ENCODE peak calls at places on chromosomes 12 and 14, in nine cellular contexts. O is hepatocyte, R is A549, I is tibial artery, V is Peyer's patch, Q is upper lobe of right lung, T is right atrium auricular region, E is neuronal stem cell, U is heart left ventricle. N is an unnamed sample. For H3K4me1, the result is how much of the 10 kb centered on the place peaks cover.

GRCh38 chr14:93970589-93970966 is 5.8 kb downstream of the ASB2 start:
- DNase-seq in U (no peak), O (no peak), T (no peak), Q (no peak), R (peak), E (no peak), I (no peak), V (peak), N (peak)

GRCh38 chr14:31222834-31223233 is 15.2 kb upstream of the HECTD1 start:
- DNase-seq in V (no peak), I (no peak), T (no peak), U (no peak), E (no peak), O (no peak), Q (no peak), R (no peak), N (no peak)

GRCh38 chr12:26280869-26281268 is 85.5 kb downstream of the SSPN start:
- DNase-seq in V (no peak), I (no peak), U (no peak), O (no peak), Q (no peak), R (no peak), T (no peak), E (no peak), N (no peak)

GRCh38 chr14:104262515-104263514 is 124.4 kb downstream of the KIF26A start:
- DNase-seq in U (no peak), R (no peak), V (no peak), I (no peak), Q (peak), O (no peak), T (peak), E (no peak), N (peak)

GRCh38 chr14:24481622-24482324 is 26.3 kb downstream of the CMA1 start:
- DNase-seq in V (peak), R (peak), E (peak), I (no peak), O (peak), Q (peak), U (no peak), T (no peak), N (no peak)

GRCh38 chr12:25322918-25323773 is 72.4 kb upstream of the KRAS start:
- DNase-seq in V (no peak), E (no peak), I (no peak), T (no peak), O (no peak), R (no peak), U (no peak), Q (no peak), N (no peak)

GRCh38 chr14:66380143-66380542 is 106.0 kb upstream of the CCDC196 start:
- DNase-seq in R (no peak), I (no peak), O (no peak), Q (no peak), U (peak), V (no peak), T (no peak), E (no peak), N (peak)

GRCh38 chr14:104404922-104405321 is 174.6 kb upstream of the C14orf180 start:
- DNase-seq in Q (no peak), I (no peak), U (no peak), O (no peak), V (peak), R (no peak), T (peak), E (no peak), N (no peak)

GRCh38 chr14:90019824-90020523 is 41.8 kb upstream of the KCNK13 start:
- DNase-seq in R (no peak), U (no peak), Q (no peak), T (no peak), I (no peak), E (no peak), O (no peak), V (no peak), N (no peak)

GRCh38 chr12:89319111-89319510 is 33.2 kb downstream of the DUSP6 start:
- DNase-seq in R (no peak), T (no peak), Q (no peak), E (no peak), I (no peak), O (no peak), U (no peak), V (no peak), N (no peak)

GRCh38 chr12:50196537-50196936 is 29.4 kb upstream of the CERS5 start:
- DNase-seq in V (no peak), O (no peak), Q (no peak), T (no peak), U (no peak), E (no peak), R (no peak), I (no peak), N (no peak)

GRCh38 chr12:88579941-88580871 is at the start of gene KITLG:
- DNase-seq in V (no peak), U (peak), Q (peak), R (peak), T (peak), E (peak), I (peak), O (peak), N (peak)

GRCh38 chr12:9351136-9351535 is 142.9 kb upstream of the PZP start:
- DNase-seq in I (no peak), T (no peak), O (no peak), U (no peak), Q (no peak), E (no peak), R (no peak), V (no peak), N (no peak)

GRCh38 chr14:81095539-81095938 is 125.2 kb downstream of the GTF2A1 start:
- DNase-seq in V (no peak), Q (no peak), I (no peak), R (no peak), T (no peak), E (no peak), U (no peak), O (no peak), N (no peak)

GRCh38 chr12:111728795-111729194 is 37.9 kb upstream of the ALDH2 start:
- DNase-seq in E (no peak), I (no peak), U (no peak), V (no peak), Q (no peak), T (no peak), O (no peak), R (no peak), N (no peak)

GRCh38 chr12:6786416-6787094 is 2.8 kb upstream of the CD4 start:
- DNase-seq in E (no peak), V (no peak), O (no peak), U (no peak), I (no peak), Q (no peak), T (no peak), R (no peak), N (no peak)

GRCh38 chr12:92786045-92786444 is 83.3 kb downstream of the PLEKHG7 start:
- DNase-seq in O (no peak), V (no peak), R (no peak), E (no peak), I (no peak), T (no peak), U (no peak), Q (no peak), N (no peak)

GRCh38 chr14:56118611-56119181 is 485 bp downstream of the PELI2 start:
- DNase-seq in T (no peak), O (peak), I (peak), U (peak), Q (peak), E (no peak), V (peak), R (no peak), N (peak)

GRCh38 chr12:69070319-69071090 is 137.5 kb upstream of the CPM start:
- DNase-seq in I (peak), R (peak), U (peak), Q (no peak), V (peak), E (peak), T (peak), O (peak), N (no peak)

GRCh38 chr12:111757361-111758119 is 9.2 kb upstream of the ALDH2 start:
- DNase-seq in R (no peak), I (peak), U (peak), V (peak), O (no peak), T (peak), E (no peak), Q (peak), N (peak)

GRCh38 chr12:66188584-66189475 is at the start of gene IRAK3:
- DNase-seq in R (peak), T (peak), E (peak), I (peak), O (peak), Q (peak), V (peak), U (peak), N (peak)

GRCh38 chr12:47988073-47989022 is 15.9 kb downstream of the COL2A1 start:
- DNase-seq in U (no peak), O (no peak), Q (no peak), R (no peak), V (no peak), T (no peak), E (peak), I (peak), N (peak)

GRCh38 chr14:65230287-65230728 is 128.0 kb upstream of the MAX start:
- DNase-seq in V (no peak), O (peak), R (peak), I (no peak), T (peak), E (no peak), U (peak), Q (peak), N (peak)

GRCh38 chr12:79665488-79665887 is 25.3 kb downstream of the PAWR start:
- DNase-seq in E (no peak), T (no peak), U (no peak), I (no peak), Q (no peak), O (no peak), V (no peak), R (no peak), N (no peak)

GRCh38 chr12:56129210-56129691 is 1.2 kb downstream of the ESYT1 start:
- DNase-seq in O (peak), V (peak), R (peak), T (peak), I (peak), Q (peak), U (peak), E (no peak), N (peak)

GRCh38 chr14:77022219-77022852 is 6.2 kb downstream of the IRF2BPL start:
- DNase-seq in R (no peak), V (no peak), U (no peak), Q (no peak), E (no peak), O (peak), T (no peak), I (no peak), N (no peak)

GRCh38 chr12:119669744-119670472 is 2.0 kb downstream of the PRKAB1 start:
- DNase-seq in O (peak), Q (peak), V (no peak), R (no peak), I (no peak), U (no peak), E (no peak), T (no peak), N (no peak)

GRCh38 chr14:34161351-34162169 is 210.7 kb upstream of the EGLN3 start:
- DNase-seq in U (no peak), O (no peak), V (no peak), E (no peak), R (no peak), Q (no peak), T (no peak), I (no peak), N (no peak)

GRCh38 chr12:109517619-109518018 is 40.2 kb downstream of the UBE3B start:
- DNase-seq in O (no peak), T (no peak), E (no peak), R (no peak), V (no peak), I (no peak), Q (no peak), U (no peak), N (no peak)

GRCh38 chr12:6361834-6362233 is 13.5 kb downstream of the SCNN1A start:
- DNase-seq in U (no peak), R (peak), I (peak), Q (peak), E (no peak), O (no peak), T (no peak), V (no peak), N (peak)

GRCh38 chr12:77847665-77848431 is 17.2 kb downstream of the NAV3 start:
- DNase-seq in V (no peak), I (no peak), U (no peak), R (no peak), T (no peak), E (no peak), Q (no peak), O (no peak), N (no peak)

GRCh38 chr12:6222009-6222702 is 22.0 kb downstream of the CD9 start:
- DNase-seq in T (no peak), U (no peak), E (peak), Q (no peak), V (no peak), O (no peak), R (no peak), I (no peak), N (peak)

GRCh38 chr12:5522358-5523335 is 90.7 kb downstream of the NTF3 start:
- DNase-seq in T (no peak), E (no peak), I (no peak), R (no peak), O (no peak), Q (no peak), V (no peak), U (no peak), N (no peak)

GRCh38 chr12:18430425-18431048 is 169.2 kb downstream of the PIK3C2G start:
- DNase-seq in T (peak), I (no peak), O (peak), Q (no peak), U (peak), V (no peak), R (peak), E (peak), N (peak)

GRCh38 chr14:59427653-59428578 is 37.3 kb downstream of the GPR135 start:
- DNase-seq in E (no peak), T (peak), R (no peak), I (peak), V (no peak), Q (no peak), U (peak), O (no peak), N (peak)

GRCh38 chr12:24555730-24556129 is 393.2 kb downstream of the BCAT1 start:
- DNase-seq in T (no peak), I (no peak), R (no peak), Q (no peak), V (no peak), E (no peak), U (no peak), O (no peak), N (no peak)

GRCh38 chr12:76284816-76285750 is 63.1 kb downstream of the BBS10 start:
- DNase-seq in T (no peak), R (peak), E (no peak), I (no peak), O (peak), U (no peak), Q (no peak), V (no peak), N (no peak)

GRCh38 chr12:3833670-3834310 is 39.4 kb downstream of the PARP11 start:
- DNase-seq in E (no peak), I (no peak), T (no peak), V (no peak), O (no peak), R (no peak), Q (no peak), U (no peak), N (no peak)

GRCh38 chr12:3834774-3835173 is 38.4 kb downstream of the PARP11 start:
- DNase-seq in T (no peak), U (no peak), V (no peak), R (no peak), Q (no peak), O (peak), E (no peak), I (no peak), N (no peak)

GRCh38 chr12:3837049-3837448 is 36.1 kb downstream of the PARP11 start:
- DNase-seq in I (no peak), U (no peak), O (no peak), E (no peak), Q (no peak), R (no peak), V (no peak), T (no peak), N (no peak)

GRCh38 chr12:3836641-3837040 is 36.6 kb downstream of the PARP11 start:
- DNase-seq in R (no peak), I (no peak), E (no peak), Q (no peak), V (no peak), U (no peak), T (no peak), O (no peak), N (no peak)

GRCh38 chr12:3835914-3836313 is 37.3 kb downstream of the PARP11 start:
- DNase-seq in R (no peak), E (no peak), Q (no peak), I (no peak), O (no peak), V (no peak), T (no peak), U (no peak), N (no peak)
- H3K4me1 ChIP-seq in R (under half), E (under half), Q (under half), I (under half), O (under half), V (under half), T (under half), U (under half), N (under half)

DNA sequence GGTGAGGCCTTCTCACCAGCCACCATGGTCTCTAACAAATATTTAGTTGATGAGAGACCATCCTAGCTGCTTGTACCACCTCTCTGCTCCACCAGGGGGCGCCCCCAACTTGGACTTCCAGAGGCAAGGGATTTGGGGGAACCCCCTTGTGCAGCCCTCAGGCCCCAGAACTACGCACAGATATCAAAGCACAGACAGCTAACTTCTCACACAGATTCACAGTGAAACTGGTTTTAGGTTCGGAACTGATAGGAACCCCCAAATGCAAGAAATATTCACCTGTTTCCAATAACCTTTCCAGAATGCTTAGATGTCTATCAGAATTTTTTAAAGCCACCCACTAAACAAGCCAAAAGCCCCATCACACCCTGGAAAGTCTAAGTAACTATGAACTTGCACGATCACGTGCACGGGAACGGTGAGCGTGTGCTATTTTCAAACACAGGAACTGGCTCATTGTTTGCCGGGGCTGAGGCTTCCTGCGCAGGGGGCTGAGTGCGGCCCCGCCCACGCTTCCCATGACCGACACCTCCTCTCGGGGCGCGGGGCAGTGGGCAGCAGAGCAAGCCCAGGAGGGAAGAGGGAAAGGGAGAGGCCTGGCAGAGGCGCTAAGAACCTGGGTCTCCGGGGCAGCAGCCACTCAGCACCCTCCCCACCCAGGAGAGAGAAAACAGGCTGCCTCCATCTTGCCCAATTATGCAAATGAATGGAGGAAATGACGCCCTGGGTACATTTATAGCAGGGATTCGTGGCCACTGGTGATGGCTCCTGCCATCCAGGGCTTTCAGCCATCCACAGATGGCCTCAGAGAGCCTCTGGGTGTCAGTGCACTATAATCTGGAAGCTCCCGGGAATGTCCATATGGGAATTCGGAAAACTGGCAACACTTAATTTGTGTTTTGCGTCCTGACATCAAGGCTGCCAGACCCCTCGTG is 79.4 kb upstream of the GPR68 start:
- DNase-seq in U (peak), I (peak), E (peak), O (peak), R (peak), T (peak), Q (peak), V (peak), N (peak)
- H3K4me1 ChIP-seq in U (under half), I (under half), E (under half), O (under half), R (under half), T (under half), Q (under half), V (under half), N (under half)

GRCh38 chr14:52054678-52055077 is 14.2 kb downstream of the NID2 start:
- DNase-seq in I (no peak), Q (no peak), E (no peak), U (no peak), O (no peak), V (no peak), T (no peak), R (no peak), N (no peak)

GRCh38 chr14:52051251-52051650 is 17.6 kb downstream of the NID2 start:
- DNase-seq in V (no peak), R (no peak), U (no peak), T (no peak), O (no peak), E (no peak), Q (no peak), I (no peak), N (no peak)

GRCh38 chr14:52051861-52052260 is 17.0 kb downstream of the NID2 start:
- DNase-seq in O (no peak), I (no peak), V (no peak), U (no peak), E (no peak), R (no peak), T (no peak), Q (no peak), N (no peak)

GRCh38 chr14:52052289-52052943 is 16.4 kb downstream of the NID2 start:
- DNase-seq in V (no peak), Q (no peak), T (no peak), U (no peak), R (no peak), I (peak), O (no peak), E (no peak), N (no peak)

GRCh38 chr14:52052991-52053390 is 15.9 kb downstream of the NID2 start:
- DNase-seq in O (no peak), I (no peak), T (no peak), R (no peak), U (no peak), E (no peak), V (no peak), Q (no peak), N (no peak)
- H3K4me1 ChIP-seq in O (under half), I (under half), T (half or more), R (under half), U (under half), E (under half), V (under half), Q (under half), N (under half)

DNA sequence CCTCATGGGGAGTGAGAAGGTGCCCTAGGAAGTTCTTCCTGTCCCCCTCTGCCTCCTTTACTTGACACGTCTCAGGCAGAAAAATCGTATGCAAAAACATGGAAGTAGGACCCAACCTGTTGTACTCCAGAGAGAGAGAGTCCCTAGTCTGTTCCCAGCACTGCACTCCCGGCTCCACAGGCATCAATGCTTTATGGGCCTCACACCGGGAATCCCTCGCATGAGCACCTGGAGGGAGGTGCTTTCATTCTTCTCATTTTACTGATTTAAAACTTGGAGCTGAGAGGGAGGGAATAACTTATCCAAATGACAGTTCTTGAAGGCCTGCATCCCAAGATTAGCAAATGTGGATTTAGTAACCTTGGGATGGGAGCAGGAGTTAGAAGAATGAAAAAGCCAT is 1101.4 kb downstream of the BCL11B start:
- DNase-seq in V (no peak), E (no peak), Q (no peak), U (no peak), T (no peak), I (no peak), O (no peak), R (no peak), N (no peak)
- H3K4me1 ChIP-seq in V (under half), E (under half), Q (under half), U (under half), T (under half), I (under half), O (under half), R (under half), N (under half)

DNA sequence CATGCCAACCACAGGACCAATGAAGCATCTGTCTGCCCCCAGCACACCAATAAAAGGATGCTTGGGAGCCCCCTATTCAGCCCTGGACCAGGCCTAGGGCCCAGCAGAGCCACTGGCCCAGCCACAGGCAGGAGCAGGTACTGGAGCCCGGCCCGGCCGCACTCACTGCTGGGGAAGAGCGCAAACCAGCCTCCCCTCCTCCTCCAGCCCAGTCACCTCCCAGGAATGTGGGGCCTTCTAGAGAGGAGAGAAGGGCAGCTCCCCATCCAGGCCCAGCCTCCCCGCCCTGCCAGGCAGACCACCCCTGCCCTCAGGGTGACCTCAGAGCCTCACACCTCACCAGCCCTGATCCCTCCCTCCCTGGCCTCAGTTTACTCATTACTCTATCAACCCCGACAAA is 56.2 kb downstream of the CCNK start:
- DNase-seq in T (no peak), R (peak), Q (no peak), V (no peak), E (no peak), O (peak), I (no peak), U (no peak), N (no peak)
- H3K4me1 ChIP-seq in T (half or more), R (half or more), Q (under half), V (under half), E (half or more), O (under half), I (under half), U (under half), N (under half)

N was measured in right cardiac atrium.